ENCODE peak calls at places on chromosome 11, in seven cellular contexts. One of them, this sample, is unnamed.

GRCh38 chr11:533049-533585 is 2.3 kb downstream of the HRAS start:
- DNase-seq in HepG2: no peak
- DNase-seq in K562: no peak
- DNase-seq in H1: no peak
- DNase-seq in SK-N-SH: no peak
- DNase-seq in HCT116: no peak
- DNase-seq in GM12878: no peak
- DNase-seq in this sample: no peak

GRCh38 chr11:69841170-69841858 is 22.1 kb upstream of the FGF3 start:
- DNase-seq in HepG2: no peak
- DNase-seq in K562: no peak
- DNase-seq in H1: no peak
- DNase-seq in SK-N-SH: no peak
- DNase-seq in HCT116: no peak
- DNase-seq in GM12878: no peak
- DNase-seq in this sample: no peak

GRCh38 chr11:63845305-63845704 is 6.4 kb downstream of the MARK2 start:
- DNase-seq in HepG2: peak; percentile 39
- DNase-seq in K562: peak; percentile 40
- DNase-seq in H1: no peak
- DNase-seq in SK-N-SH: no peak
- DNase-seq in HCT116: no peak
- DNase-seq in GM12878: no peak
- DNase-seq in this sample: peak; percentile 61

GRCh38 chr11:118194835-118195627 is 18.6 kb upstream of the SCN2B start:
- DNase-seq in HepG2: peak; percentile 98
- DNase-seq in K562: no peak
- DNase-seq in H1: no peak
- DNase-seq in SK-N-SH: no peak
- DNase-seq in HCT116: no peak
- DNase-seq in GM12878: no peak
- DNase-seq in this sample: no peak

GRCh38 chr11:64207247-64208085 is 945 bp downstream of the FERMT3 start:
- DNase-seq in HepG2: no peak
- DNase-seq in K562: peak; percentile 95
- DNase-seq in H1: no peak
- DNase-seq in SK-N-SH: peak; percentile 41
- DNase-seq in HCT116: no peak
- DNase-seq in GM12878: peak; percentile 57
- DNase-seq in this sample: no peak

GRCh38 chr11:93131709-93132108 is 66.1 kb downstream of the SLC36A4 start:
- DNase-seq in HepG2: peak; percentile 10
- DNase-seq in K562: peak; percentile 11
- DNase-seq in H1: no peak
- DNase-seq in SK-N-SH: no peak
- DNase-seq in HCT116: no peak
- DNase-seq in GM12878: no peak
- DNase-seq in this sample: no peak

GRCh38 chr11:126163074-126163700 is 48.3 kb downstream of the RPUSD4 start:
- DNase-seq in HepG2: peak; percentile 68
- DNase-seq in K562: no peak
- DNase-seq in H1: no peak
- DNase-seq in SK-N-SH: no peak
- DNase-seq in HCT116: no peak
- DNase-seq in GM12878: no peak
- DNase-seq in this sample: no peak

GRCh38 chr11:72776844-72777754 is 16.7 kb downstream of the STARD10 start:
- DNase-seq in HepG2: no peak
- DNase-seq in K562: peak; percentile 92
- DNase-seq in H1: no peak
- DNase-seq in SK-N-SH: no peak
- DNase-seq in HCT116: no peak
- DNase-seq in GM12878: no peak
- DNase-seq in this sample: no peak

GRCh38 chr11:17414317-17414737 is 25.9 kb upstream of the KCNJ11 start:
- DNase-seq in HepG2: no peak
- DNase-seq in K562: no peak
- DNase-seq in H1: no peak
- DNase-seq in SK-N-SH: no peak
- DNase-seq in HCT116: no peak
- DNase-seq in GM12878: no peak
- DNase-seq in this sample: no peak

GRCh38 chr11:72693271-72693968 is 19.2 kb upstream of the PDE2A start:
- DNase-seq in HepG2: no peak
- DNase-seq in K562: no peak
- DNase-seq in H1: no peak
- DNase-seq in SK-N-SH: no peak
- DNase-seq in HCT116: no peak
- DNase-seq in GM12878: no peak
- DNase-seq in this sample: no peak

GRCh38 chr11:26704249-26704648 is 17.6 kb downstream of the SLC5A12 start:
- DNase-seq in HepG2: no peak
- DNase-seq in K562: no peak
- DNase-seq in H1: no peak
- DNase-seq in SK-N-SH: no peak
- DNase-seq in HCT116: no peak
- DNase-seq in GM12878: no peak
- DNase-seq in this sample: peak; percentile 7

GRCh38 chr11:46420513-46420912 is 28.9 kb upstream of the CHRM4 start:
- DNase-seq in HepG2: no peak
- DNase-seq in K562: no peak
- DNase-seq in H1: no peak
- DNase-seq in SK-N-SH: no peak
- DNase-seq in HCT116: no peak
- DNase-seq in GM12878: no peak
- DNase-seq in this sample: no peak

GRCh38 chr11:17352925-17353227 is 1.3 kb downstream of the NCR3LG1 start:
- DNase-seq in HepG2: peak; percentile 35
- DNase-seq in K562: peak; percentile 78
- DNase-seq in H1: peak; percentile 59
- DNase-seq in SK-N-SH: peak; percentile 52
- DNase-seq in HCT116: no peak
- DNase-seq in GM12878: no peak
- DNase-seq in this sample: peak; percentile 57

GRCh38 chr11:57547854-57548377 is 10.5 kb downstream of the SMTNL1 start:
- DNase-seq in HepG2: no peak
- DNase-seq in K562: no peak
- DNase-seq in H1: no peak
- DNase-seq in SK-N-SH: no peak
- DNase-seq in HCT116: no peak
- DNase-seq in GM12878: no peak
- DNase-seq in this sample: no peak

DNA sequence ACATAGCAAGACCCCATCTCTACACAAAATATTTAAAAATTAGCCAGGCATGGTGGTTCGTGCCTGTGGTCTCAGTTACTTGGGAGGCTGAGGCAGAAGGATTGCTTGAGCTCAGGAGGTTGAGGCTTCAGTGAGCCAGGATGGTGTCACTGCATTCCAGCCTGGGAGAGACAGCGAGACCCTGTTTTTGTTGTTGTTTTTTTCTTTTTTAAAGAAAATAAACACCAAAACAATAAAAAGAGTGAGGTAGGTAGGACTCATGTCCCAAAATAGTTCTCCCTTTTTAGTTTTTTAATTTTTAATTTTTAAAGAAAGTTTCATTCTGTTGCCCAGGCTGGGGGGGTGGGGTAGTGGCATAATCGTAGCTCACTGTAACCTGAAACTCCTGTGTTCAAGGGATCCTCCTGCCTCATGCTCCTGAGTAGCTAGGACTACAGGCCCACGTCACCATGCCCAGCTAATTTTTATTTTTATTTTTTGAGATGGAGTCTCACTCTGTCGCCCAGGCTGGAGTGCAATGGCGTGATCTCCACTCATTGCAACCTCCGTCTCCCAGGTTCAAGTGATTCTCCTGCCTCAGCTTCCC is 25.5 kb upstream of the MALAT1 start:
- DNase-seq in HepG2: no peak
- DNase-seq in K562: peak; percentile 46
- DNase-seq in H1: no peak
- DNase-seq in SK-N-SH: no peak
- DNase-seq in HCT116: no peak
- DNase-seq in GM12878: no peak
- DNase-seq in this sample: no peak
- TF ChIP-seq JUND in HepG2: no peak
- TF ChIP-seq JUND in K562: no peak
- TF ChIP-seq JUND in H1: no peak
- TF ChIP-seq JUND in SK-N-SH: no peak
- TF ChIP-seq JUND in HCT116: no peak
- TF ChIP-seq JUND in GM12878: no peak
- TF ChIP-seq JUND in this sample: no peak

GRCh38 chr11:86743223-86744118 is 56.9 kb upstream of the PRSS23 start:
- DNase-seq in HepG2: peak; percentile 57
- DNase-seq in K562: peak; percentile 89
- DNase-seq in H1: no peak
- DNase-seq in SK-N-SH: no peak
- DNase-seq in HCT116: peak; percentile 95
- DNase-seq in GM12878: no peak
- DNase-seq in this sample: no peak
- TF ChIP-seq JUND in HepG2: no peak
- TF ChIP-seq JUND in K562: peak; percentile 99
- TF ChIP-seq JUND in H1: no peak
- TF ChIP-seq JUND in SK-N-SH: peak; percentile 98
- TF ChIP-seq JUND in HCT116: peak; percentile 97
- TF ChIP-seq JUND in GM12878: no peak
- TF ChIP-seq JUND in this sample: no peak

GRCh38 chr11:107776062-107776461 is 64.2 kb upstream of the SLN start:
- DNase-seq in HepG2: no peak
- DNase-seq in K562: no peak
- DNase-seq in H1: no peak
- DNase-seq in SK-N-SH: no peak
- DNase-seq in HCT116: no peak
- DNase-seq in GM12878: no peak
- DNase-seq in this sample: no peak

GRCh38 chr11:107769189-107769588 is 57.3 kb upstream of the SLN start:
- DNase-seq in HepG2: peak; percentile 7
- DNase-seq in K562: peak; percentile 18
- DNase-seq in H1: no peak
- DNase-seq in SK-N-SH: no peak
- DNase-seq in HCT116: peak; percentile 23
- DNase-seq in GM12878: no peak
- DNase-seq in this sample: no peak

DNA sequence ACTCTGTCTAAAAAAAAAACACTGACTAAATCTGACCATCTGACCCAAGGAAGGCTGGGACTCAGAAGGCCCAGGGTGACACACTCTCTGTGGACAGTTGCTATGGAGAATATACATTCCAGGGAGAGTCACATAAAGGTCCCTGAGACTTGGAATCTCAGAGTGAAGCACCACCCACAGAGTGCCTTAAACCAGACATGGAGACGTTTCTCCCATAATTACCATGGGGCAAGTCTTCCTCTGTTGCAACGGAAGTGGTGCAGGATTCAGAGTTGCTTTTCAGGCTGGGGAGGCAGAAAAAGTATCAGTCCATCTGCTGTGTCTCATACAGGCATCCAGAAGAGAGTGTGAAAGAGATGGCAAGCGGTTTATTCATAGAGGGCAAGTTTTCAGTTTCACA is 58.7 kb upstream of the SLN start:
- DNase-seq in HepG2: no peak
- DNase-seq in K562: no peak
- DNase-seq in H1: peak; percentile 29
- DNase-seq in SK-N-SH: no peak
- DNase-seq in HCT116: no peak
- DNase-seq in GM12878: no peak
- DNase-seq in this sample: no peak
- TF ChIP-seq JUND in HepG2: no peak
- TF ChIP-seq JUND in K562: no peak
- TF ChIP-seq JUND in H1: no peak
- TF ChIP-seq JUND in SK-N-SH: no peak
- TF ChIP-seq JUND in HCT116: no peak
- TF ChIP-seq JUND in GM12878: no peak
- TF ChIP-seq JUND in this sample: no peak

GRCh38 chr11:38971141-38971540 is 2373.1 kb upstream of the RAG2 start:
- DNase-seq in HepG2: no peak
- DNase-seq in K562: no peak
- DNase-seq in H1: no peak
- DNase-seq in SK-N-SH: no peak
- DNase-seq in HCT116: no peak
- DNase-seq in GM12878: no peak
- DNase-seq in this sample: no peak
- TF ChIP-seq JUND in HepG2: no peak
- TF ChIP-seq JUND in K562: no peak
- TF ChIP-seq JUND in H1: no peak
- TF ChIP-seq JUND in SK-N-SH: no peak
- TF ChIP-seq JUND in HCT116: no peak
- TF ChIP-seq JUND in GM12878: no peak
- TF ChIP-seq JUND in this sample: no peak